ENCODE peak calls at places on chromosome 1, in six cellular contexts. O, G, I, P, T and C are unnamed samples.

GRCh38 chr1:204254031-204254661 is 40.4 kb upstream of the GOLT1A start:
- DNase-seq in T (peak; percentile 60), P (no peak), I (no peak), O (peak; percentile 82), G (no peak), C (no peak)

GRCh38 chr1:54265126-54265525 is 65.2 kb downstream of the MRPL37 start:
- DNase-seq in I (no peak), T (no peak), P (no peak), O (no peak), G (no peak), C (no peak)

GRCh38 chr1:180863158-180863775 is 49.4 kb upstream of the KIAA1614 start:
- DNase-seq in G (no peak), O (peak; percentile 61), T (peak; percentile 50), I (no peak), P (peak; percentile 25), C (no peak)

GRCh38 chr1:89610457-89610991 is 22.4 kb upstream of the LRRC8C start:
- DNase-seq in G (peak; percentile 30), I (peak; percentile 28), P (peak; percentile 57), T (no peak), O (no peak), C (no peak)

GRCh38 chr1:228463559-228464455 is 23.4 kb upstream of the RNF187 start:
- DNase-seq in O (peak; percentile 22), G (peak; percentile 17), T (no peak), I (peak; percentile 24), P (peak; percentile 44), C (no peak)

GRCh38 chr1:51392241-51392640 is 61.9 kb upstream of the TTC39A start:
- DNase-seq in O (no peak), T (no peak), I (no peak), G (no peak), P (no peak), C (no peak)

GRCh38 chr1:53165408-53165961 is 23.0 kb upstream of the SLC1A7 start:
- DNase-seq in P (no peak), T (no peak), G (no peak), O (peak; percentile 28), I (no peak), C (no peak)

GRCh38 chr1:26697978-26698849 is 2.4 kb downstream of the ARID1A start:
- DNase-seq in P (peak; percentile 39), T (peak; percentile 56), O (peak; percentile 97), I (peak; percentile 8), G (no peak), C (peak; percentile 76)

GRCh38 chr1:171218661-171219060 is 29.6 kb upstream of the FMO1 start:
- DNase-seq in T (no peak), G (no peak), I (no peak), O (no peak), P (no peak), C (no peak)

GRCh38 chr1:226629896-226630550 is 81.5 kb downstream of the STUM start:
- DNase-seq in O (no peak), P (no peak), G (no peak), I (no peak), T (no peak), C (no peak)

GRCh38 chr1:13507075-13507474 is 6.7 kb downstream of the LRRC38 start:
- DNase-seq in T (no peak), I (no peak), G (no peak), O (no peak), P (no peak), C (no peak)

GRCh38 chr1:219555802-219556201 is 57.1 kb downstream of the ZC3H11B start:
- DNase-seq in G (no peak), O (peak; percentile 50), P (no peak), I (no peak), T (no peak), C (no peak)

GRCh38 chr1:230077436-230078221 is 10.6 kb downstream of the GALNT2 start:
- DNase-seq in G (no peak), O (peak; percentile 54), T (no peak), P (no peak), I (no peak), C (no peak)